ENCODE peak calls at places on chromosomes 11 and 22, in eight cellular contexts. P is choroid plexus epithelial cell, D is endothelial cell, S is left ventricle myocardium inferior, Y is HFF-Myc, X is right atrium auricular region, U is fibroblast of the aortic adventitia, N is AG09319. C is an unnamed sample.

GRCh38 chr11:91243065-91243464 is 981.6 kb upstream of the FAT3 start:
- DNase-seq in P (peak), D (no peak), S (no peak), Y (no peak), X (no peak), U (no peak), N (no peak), C (no peak)

GRCh38 chr22:49042877-49043859 is 784.5 kb downstream of the BRD1 start:
- DNase-seq in P (no peak), D (no peak), S (no peak), Y (no peak), X (no peak), U (no peak), N (no peak), C (no peak)

GRCh38 chr11:66467034-66467659 is 442 bp downstream of the PELI3 start:
- DNase-seq in P (peak), D (peak), S (no peak), Y (no peak), X (no peak), U (peak), N (no peak), C (no peak)

GRCh38 chr22:28931844-28932561 is 48.6 kb downstream of the ZNRF3 start:
- DNase-seq in P (no peak), D (no peak), S (no peak), Y (no peak), X (no peak), U (no peak), N (no peak), C (no peak)

GRCh38 chr11:33542921-33543320 is 157.7 kb downstream of the C11orf91 start:
- DNase-seq in P (peak), D (peak), S (peak), Y (no peak), X (no peak), U (peak), N (no peak), C (no peak)

GRCh38 chr11:85827768-85828639 is 17.1 kb upstream of the SYTL2 start:
- DNase-seq in P (peak), D (no peak), S (no peak), Y (peak), X (no peak), U (peak), N (peak), C (no peak)

GRCh38 chr11:70048279-70049024 is 29.7 kb upstream of the ANO1 start:
- DNase-seq in P (peak), D (peak), S (no peak), Y (no peak), X (no peak), U (no peak), N (no peak), C (no peak)

GRCh38 chr11:58965246-58965985 is 26.1 kb downstream of the GLYATL1 start:
- DNase-seq in P (no peak), D (no peak), S (no peak), Y (no peak), X (no peak), U (peak), N (no peak), C (no peak)

GRCh38 chr11:103202048-103202651 is 92.9 kb downstream of the DYNC2H1 start:
- DNase-seq in P (peak), D (no peak), S (no peak), Y (no peak), X (no peak), U (peak), N (peak), C (no peak)

GRCh38 chr11:124174001-124174400 is 9.1 kb upstream of the OR10D3 start:
- DNase-seq in P (peak), D (peak), S (no peak), Y (no peak), X (no peak), U (peak), N (peak), C (no peak)

GRCh38 chr11:70574725-70575347 is 176.5 kb downstream of the CTTN start:
- DNase-seq in P (no peak), D (no peak), S (no peak), Y (no peak), X (no peak), U (no peak), N (no peak), C (no peak)

GRCh38 chr22:43823353-43823908 is 11.3 kb upstream of the EFCAB6 start:
- DNase-seq in P (no peak), D (no peak), S (no peak), Y (no peak), X (no peak), U (no peak), N (no peak), C (no peak)

GRCh38 chr11:122317337-122317736 is 201.3 kb upstream of the BLID start:
- DNase-seq in P (peak), D (no peak), S (no peak), Y (no peak), X (no peak), U (peak), N (no peak), C (no peak)

GRCh38 chr11:60378359-60378758 is at the start of gene MS4A7:
- DNase-seq in P (no peak), D (no peak), S (peak), Y (no peak), X (no peak), U (no peak), N (no peak), C (no peak)

GRCh38 chr11:68340003-68340767 is 27.8 kb downstream of the LRP5 start:
- DNase-seq in P (no peak), D (no peak), S (no peak), Y (no peak), X (no peak), U (no peak), N (no peak), C (no peak)

GRCh38 chr11:87560352-87560751 is 522.6 kb downstream of the TMEM135 start:
- DNase-seq in P (no peak), D (no peak), S (no peak), Y (no peak), X (no peak), U (no peak), N (no peak), C (no peak)

GRCh38 chr11:21814169-21814568 is 378.7 kb upstream of the ANO5 start:
- DNase-seq in P (peak), D (no peak), S (no peak), Y (no peak), X (no peak), U (peak), N (no peak), C (no peak)

GRCh38 chr11:5620606-5621521 is 3.9 kb upstream of the TRIM34 start:
- DNase-seq in P (peak), D (no peak), S (no peak), Y (no peak), X (no peak), U (peak), N (peak), C (no peak)

GRCh38 chr11:563066-563811 is 2.5 kb downstream of the RASSF7 start:
- DNase-seq in P (no peak), D (no peak), S (no peak), Y (no peak), X (no peak), U (no peak), N (no peak), C (no peak)

DNA sequence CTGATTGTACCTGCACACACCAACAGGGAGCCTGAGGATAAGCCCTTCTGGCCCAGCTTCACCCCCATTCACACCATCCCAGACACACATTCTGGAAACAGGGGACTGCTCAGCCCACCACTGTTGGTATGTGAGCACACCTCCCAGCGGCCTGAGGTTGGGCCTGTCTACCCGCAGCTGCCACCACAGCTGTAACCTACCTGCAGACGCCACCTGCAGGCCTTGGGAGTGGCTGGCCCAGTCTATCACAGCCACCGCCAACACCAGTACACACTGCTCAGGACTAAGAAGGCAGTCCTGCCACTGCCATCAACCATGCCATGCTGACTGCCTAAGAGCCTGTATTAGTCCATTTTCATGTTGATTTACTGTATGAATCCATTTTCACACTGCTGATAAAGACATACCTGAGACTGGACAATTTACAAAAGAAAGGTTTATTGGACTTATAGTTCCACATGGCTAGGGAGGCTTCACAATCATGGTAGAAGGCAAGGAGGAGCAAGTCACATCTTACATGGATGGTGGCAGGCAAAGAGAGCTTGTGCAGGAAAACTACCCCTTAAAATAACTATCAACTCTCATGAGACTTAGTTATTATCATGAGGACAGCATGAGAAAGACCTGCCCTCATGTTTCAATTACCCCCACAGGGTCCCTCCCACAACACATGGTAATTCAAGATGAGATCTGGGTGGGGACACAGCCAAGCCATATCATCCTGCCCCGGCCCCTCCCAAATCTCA is 30.6 kb downstream of the RSF1 start:
- DNase-seq in P (no peak), D (no peak), S (no peak), Y (no peak), X (no peak), U (no peak), N (no peak), C (no peak)
- TF ChIP-seq CTCF in P (no peak), D (no peak), S (no peak), Y (no peak), X (no peak), U (no peak), N (no peak), C (no peak)

GRCh38 chr11:78046486-78046854 is 17.2 kb upstream of the THRSP start:
- DNase-seq in P (no peak), D (no peak), S (no peak), Y (no peak), X (no peak), U (no peak), N (no peak), C (no peak)
- TF ChIP-seq CTCF in P (no peak), D (no peak), S (peak), Y (no peak), X (no peak), U (no peak), N (no peak), C (no peak)

GRCh38 chr11:45208135-45208534 is 61.7 kb downstream of the PRDM11 start:
- DNase-seq in P (no peak), D (no peak), S (no peak), Y (no peak), X (no peak), U (no peak), N (no peak), C (no peak)

GRCh38 chr11:45209480-45209879 is 63.0 kb downstream of the PRDM11 start:
- DNase-seq in P (no peak), D (no peak), S (no peak), Y (no peak), X (no peak), U (no peak), N (no peak), C (no peak)

GRCh38 chr11:45209000-45209399 is 62.6 kb downstream of the PRDM11 start:
- DNase-seq in P (no peak), D (no peak), S (no peak), Y (no peak), X (no peak), U (no peak), N (no peak), C (no peak)

GRCh38 chr11:45205978-45206377 is 59.5 kb downstream of the PRDM11 start:
- DNase-seq in P (no peak), D (no peak), S (no peak), Y (no peak), X (no peak), U (no peak), N (no peak), C (no peak)

GRCh38 chr11:45204761-45205160 is 58.3 kb downstream of the PRDM11 start:
- DNase-seq in P (peak), D (no peak), S (no peak), Y (no peak), X (no peak), U (no peak), N (no peak), C (no peak)
- TF ChIP-seq CTCF in P (peak), D (no peak), S (peak), Y (no peak), X (no peak), U (no peak), N (no peak), C (no peak)

GRCh38 chr11:77776455-77776854 is 44.1 kb downstream of the RSF1 start:
- DNase-seq in P (peak), D (no peak), S (no peak), Y (no peak), X (no peak), U (peak), N (no peak), C (no peak)
- TF ChIP-seq CTCF in P (no peak), D (no peak), S (peak), Y (no peak), X (no peak), U (peak), N (no peak), C (no peak)

DNA sequence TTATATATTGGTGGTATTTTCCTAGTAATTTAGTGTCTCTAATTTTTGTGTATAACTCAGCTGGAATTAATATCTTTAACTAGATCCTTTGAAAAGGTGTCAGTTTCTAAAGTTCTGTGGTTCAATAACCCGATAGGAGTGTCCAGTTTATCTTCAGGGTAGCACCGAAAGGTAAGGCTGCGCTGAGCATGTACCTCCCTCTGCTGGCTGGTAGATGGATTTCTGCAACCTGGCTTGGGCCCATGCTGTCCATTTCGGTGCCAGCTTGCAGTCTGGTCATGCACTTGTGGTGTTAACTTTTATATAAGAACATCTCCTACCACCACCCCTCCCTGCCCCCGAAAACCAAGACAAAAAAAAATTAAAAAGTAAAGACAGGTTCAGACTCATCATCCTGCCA is 24.7 kb downstream of the EXT2 start:
- DNase-seq in P (no peak), D (peak), S (peak), Y (no peak), X (no peak), U (no peak), N (no peak), C (no peak)
- TF ChIP-seq CTCF in P (peak), D (no peak), S (peak), Y (peak), X (peak), U (peak), N (peak), C (no peak)

C was measured in omental fat pad.